ENCODE peak calls at places on chromosomes 12 and 14, in four cellular contexts. O is lung, R is AG09309, T is kidney epithelial cell. H is an unnamed sample.

GRCh38 chr12:94073441-94074051 is 74.8 kb upstream of the PLXNC1 start:
- DNase-seq in O (no peak), R (no peak), T (no peak), H (no peak)

GRCh38 chr12:57111046-57111698 is at the start of gene STAT6:
- DNase-seq in O (peak), R (peak), T (no peak), H (peak)

GRCh38 chr14:20682435-20683124 is 1.8 kb upstream of the RNASE4 start:
- DNase-seq in O (peak), R (peak), T (no peak), H (peak)

GRCh38 chr12:124454352-124454725 is 113.1 kb downstream of the NCOR2 start:
- DNase-seq in O (no peak), R (no peak), T (no peak), H (no peak)

GRCh38 chr12:117580718-117581062 is 219.3 kb upstream of the NOS1 start:
- DNase-seq in O (no peak), R (no peak), T (no peak), H (no peak)

GRCh38 chr12:9701380-9702154 is 31.3 kb downstream of the CLECL1 start:
- DNase-seq in O (no peak), R (no peak), T (no peak), H (no peak)

GRCh38 chr12:89328483-89329030 is 23.7 kb downstream of the DUSP6 start:
- DNase-seq in O (no peak), R (no peak), T (no peak), H (no peak)

GRCh38 chr14:74407021-74407800 is 18.8 kb downstream of the SYNDIG1L start:
- DNase-seq in O (no peak), R (no peak), T (no peak), H (no peak)

GRCh38 chr14:92122351-92122677 is 545 bp downstream of the CPSF2 start:
- DNase-seq in O (no peak), R (no peak), T (no peak), H (no peak)

GRCh38 chr12:130972589-130972950 is 18.9 kb downstream of the ADGRD1 start:
- DNase-seq in O (no peak), R (no peak), T (no peak), H (no peak)

GRCh38 chr14:95360828-95361227 is 41.1 kb upstream of the CLMN start:
- DNase-seq in O (no peak), R (no peak), T (no peak), H (no peak)

GRCh38 chr12:111978545-111978944 is 34.4 kb downstream of the TMEM116 start:
- DNase-seq in O (no peak), R (no peak), T (no peak), H (no peak)

GRCh38 chr12:123265851-123266678 is 5.6 kb downstream of the CDK2AP1 start:
- DNase-seq in O (no peak), R (no peak), T (no peak), H (no peak)

GRCh38 chr12:74899031-74899829 is 310.4 kb downstream of the KCNC2 start:
- DNase-seq in O (no peak), R (no peak), T (no peak), H (no peak)

GRCh38 chr14:34501004-34501580 is 38.4 kb downstream of the EAPP start:
- DNase-seq in O (no peak), R (no peak), T (no peak), H (no peak)

GRCh38 chr14:56131004-56131864 is 13.0 kb downstream of the PELI2 start:
- DNase-seq in O (no peak), R (no peak), T (no peak), H (no peak)

GRCh38 chr12:96134200-96134599 is 60.0 kb upstream of the ELK3 start:
- DNase-seq in O (no peak), R (no peak), T (no peak), H (no peak)

GRCh38 chr12:219891-220352 is 6.0 kb upstream of the SLC6A12 start:
- DNase-seq in O (peak), R (no peak), T (no peak), H (no peak)

GRCh38 chr12:115398311-115398781 is 714.4 kb upstream of the TBX3 start:
- DNase-seq in O (no peak), R (no peak), T (no peak), H (no peak)

GRCh38 chr12:111570090-111570961 is 28.8 kb downstream of the ATXN2 start:
- DNase-seq in O (no peak), R (peak), T (peak), H (peak)

DNA sequence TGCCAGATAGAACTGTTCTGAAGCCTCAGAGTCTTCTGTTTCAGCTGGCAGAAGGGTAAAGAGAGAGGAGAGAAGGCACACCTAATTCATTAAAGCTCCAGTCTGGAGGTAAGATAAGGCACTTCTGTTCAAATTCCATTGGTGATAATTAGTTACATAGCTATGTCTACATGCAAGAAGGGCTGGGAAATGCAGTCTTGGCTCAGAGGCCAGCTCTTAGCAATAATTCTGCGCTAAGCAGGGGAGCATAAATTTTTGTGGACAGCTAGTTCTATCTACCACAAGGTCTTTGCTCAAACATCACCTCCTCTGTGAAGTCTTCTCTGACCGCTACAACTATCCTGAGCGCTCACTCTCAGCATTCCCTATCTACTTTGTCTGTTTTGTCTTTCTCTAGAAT is 14.3 kb upstream of the E2F7 start:
- DNase-seq in O (no peak), R (no peak), T (no peak), H (no peak)
- TF ChIP-seq CTCF in O (no peak), R (no peak), T (no peak), H (no peak)

DNA sequence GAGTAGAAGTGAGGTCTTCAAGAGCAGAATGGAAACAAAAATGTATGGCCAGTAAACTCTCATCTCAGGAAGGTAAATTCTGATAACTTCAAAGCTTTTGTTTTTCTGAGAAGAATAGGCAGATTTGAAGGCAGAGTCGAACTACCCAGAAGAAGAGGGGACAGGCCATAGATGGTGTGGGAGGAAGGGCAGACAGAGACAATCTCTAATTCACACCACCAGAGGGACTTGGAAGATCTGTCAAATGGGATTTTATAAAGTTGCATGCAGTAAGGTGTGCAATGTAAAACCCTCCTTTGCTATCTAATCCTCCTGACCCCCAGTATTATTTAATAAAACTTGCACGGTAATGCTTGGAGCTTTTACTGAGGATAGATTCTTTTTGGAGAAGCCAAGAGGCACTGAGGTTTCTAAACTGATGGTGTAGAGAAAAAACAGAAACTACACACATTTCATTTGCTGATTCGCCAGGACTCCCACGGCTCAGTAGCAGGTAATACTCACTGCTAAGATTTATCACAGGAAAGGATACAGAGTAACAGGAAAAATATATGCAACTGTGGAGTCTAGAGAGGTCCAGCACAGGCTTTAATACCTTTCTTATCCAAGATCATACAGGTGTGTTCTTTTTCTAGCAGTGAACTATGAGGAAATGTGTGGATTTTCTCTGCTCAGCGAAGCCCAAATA is 18.3 kb downstream of the SLC38A2 start:
- DNase-seq in O (no peak), R (no peak), T (no peak), H (no peak)
- TF ChIP-seq CTCF in O (no peak), R (no peak), T (no peak), H (no peak)

GRCh38 chr12:132458441-132459225 is 31.3 kb upstream of the FBRSL1 start:
- DNase-seq in O (no peak), R (no peak), T (no peak), H (no peak)

GRCh38 chr12:132460571-132460970 is 29.4 kb upstream of the FBRSL1 start:
- DNase-seq in O (no peak), R (no peak), T (no peak), H (no peak)

GRCh38 chr12:132456944-132457495 is 32.9 kb upstream of the FBRSL1 start:
- DNase-seq in O (no peak), R (no peak), T (no peak), H (no peak)

GRCh38 chr12:132461526-132461925 is 28.4 kb upstream of the FBRSL1 start:
- DNase-seq in O (no peak), R (no peak), T (no peak), H (no peak)

GRCh38 chr12:132459270-132459669 is 30.7 kb upstream of the FBRSL1 start:
- DNase-seq in O (no peak), R (no peak), T (no peak), H (no peak)
- TF ChIP-seq CTCF in O (no peak), R (no peak), T (no peak), H (no peak)

GRCh38 chr12:23354800-23355199 is 594.7 kb downstream of the SOX5 start:
- DNase-seq in O (no peak), R (no peak), T (no peak), H (no peak)

GRCh38 chr12:23359975-23360638 is 589.4 kb downstream of the SOX5 start:
- DNase-seq in O (no peak), R (no peak), T (no peak), H (no peak)

GRCh38 chr12:23352670-23353069 is 596.8 kb downstream of the SOX5 start:
- DNase-seq in O (no peak), R (no peak), T (no peak), H (no peak)

GRCh38 chr12:23356927-23357708 is 592.4 kb downstream of the SOX5 start:
- DNase-seq in O (no peak), R (no peak), T (no peak), H (no peak)

DNA sequence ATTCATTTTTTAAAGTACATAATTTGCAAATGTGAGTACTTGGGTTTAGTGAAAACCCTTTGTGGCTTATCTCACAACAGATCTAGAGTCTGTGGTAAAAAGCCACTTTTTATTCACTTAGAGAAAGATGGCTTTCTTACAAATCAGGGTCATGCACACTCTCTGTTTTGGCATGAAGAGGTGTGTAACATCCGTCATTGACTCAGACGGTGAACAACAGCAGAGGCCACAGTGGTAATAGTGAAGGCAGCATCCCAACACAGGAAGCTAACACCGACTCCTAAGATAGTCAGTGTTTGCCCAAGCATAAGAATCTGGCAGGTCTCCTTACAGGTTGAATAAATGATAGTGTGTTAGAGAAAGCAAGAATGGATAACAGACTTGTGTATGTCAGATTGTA is 593.0 kb downstream of the SOX5 start:
- DNase-seq in O (no peak), R (no peak), T (no peak), H (no peak)
- TF ChIP-seq CTCF in O (no peak), R (no peak), T (no peak), H (no peak)

DNA sequence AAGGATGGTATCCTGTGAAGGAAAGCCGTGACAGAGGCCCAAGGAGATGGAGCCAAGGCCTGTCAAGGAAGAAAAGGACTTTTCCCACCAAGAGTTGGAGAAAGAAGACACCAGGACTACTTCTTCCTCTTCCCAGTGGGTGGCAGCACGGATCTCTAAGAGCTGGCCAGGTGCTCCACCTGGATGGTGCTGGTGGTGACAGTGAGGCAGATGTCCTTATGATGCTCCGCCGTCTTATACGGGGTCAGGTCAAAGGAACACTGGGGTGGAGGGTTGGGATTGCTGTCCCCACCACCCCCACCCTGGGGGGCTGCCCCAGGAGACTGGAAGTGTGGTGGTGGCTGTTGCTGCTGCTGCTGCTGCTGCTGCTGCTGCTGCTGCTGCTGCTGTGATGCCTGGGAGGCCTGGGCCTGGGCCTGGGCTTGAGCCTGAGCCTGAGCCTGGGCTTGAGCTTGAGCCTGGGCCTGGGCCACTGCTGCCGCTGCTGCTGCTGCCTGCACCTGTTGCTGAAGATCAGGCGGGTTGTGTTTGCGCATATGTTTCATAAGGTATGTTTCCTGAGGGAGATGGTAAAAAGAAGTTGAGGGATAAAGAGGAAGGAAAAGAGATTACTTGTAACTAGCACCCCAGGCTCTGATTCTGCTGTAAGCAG is 4.8 kb upstream of the ING4 start:
- DNase-seq in O (no peak), R (no peak), T (no peak), H (no peak)
- TF ChIP-seq CTCF in O (no peak), R (peak), T (peak), H (no peak)

GRCh38 chr14:43005807-43006206 is 1399.1 kb downstream of the LRFN5 start:
- DNase-seq in O (no peak), R (no peak), T (no peak), H (no peak)
- TF ChIP-seq CTCF in O (no peak), R (no peak), T (peak), H (no peak)

GRCh38 chr12:3305464-3305863 is 185.5 kb upstream of the PRMT8 start:
- DNase-seq in O (no peak), R (no peak), T (no peak), H (no peak)

GRCh38 chr12:3304436-3305135 is 186.4 kb upstream of the PRMT8 start:
- DNase-seq in O (no peak), R (peak), T (peak), H (peak)

GRCh38 chr12:3305904-3306619 is 184.9 kb upstream of the PRMT8 start:
- DNase-seq in O (no peak), R (no peak), T (no peak), H (no peak)

GRCh38 chr12:3302406-3303041 is 188.5 kb upstream of the PRMT8 start:
- DNase-seq in O (no peak), R (no peak), T (no peak), H (no peak)

DNA sequence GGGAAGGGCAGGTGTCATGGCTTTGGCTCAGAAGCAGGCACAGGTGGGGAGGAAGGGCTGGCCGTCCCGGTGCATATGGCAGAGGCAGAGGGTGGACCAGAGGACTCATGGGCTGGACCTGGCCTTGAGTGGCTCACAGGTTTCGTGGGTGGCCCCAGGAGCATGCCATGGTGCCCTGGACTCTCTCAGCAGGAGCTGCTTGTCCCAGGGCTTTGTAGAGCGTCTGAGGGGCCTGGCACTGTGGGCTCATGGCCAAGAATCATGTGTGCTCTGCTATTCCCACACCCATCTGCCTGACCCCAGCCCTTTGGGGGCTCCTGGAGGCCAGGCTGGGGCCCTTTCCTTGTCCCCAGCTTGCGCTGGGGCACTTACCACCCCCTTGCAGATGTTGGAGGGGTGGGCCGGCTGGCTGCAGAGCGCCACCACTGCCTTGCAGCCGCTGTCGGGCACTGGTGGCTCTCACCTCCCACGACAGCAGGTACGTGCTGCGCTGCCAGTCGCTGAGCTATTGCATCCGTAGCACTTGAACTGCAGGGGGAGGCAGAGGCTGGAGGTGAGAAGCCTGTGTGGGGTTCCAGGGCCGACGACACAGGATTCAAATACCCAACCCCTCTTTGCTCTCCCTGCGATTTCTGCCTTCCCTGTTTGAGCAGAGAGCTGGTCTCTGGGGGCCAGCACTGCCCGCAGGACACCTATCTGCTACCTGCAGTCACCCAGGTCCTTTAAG is 187.4 kb upstream of the PRMT8 start:
- DNase-seq in O (no peak), R (no peak), T (no peak), H (no peak)
- TF ChIP-seq CTCF in O (no peak), R (peak), T (peak), H (no peak)